ENCODE peak calls at places on chromosomes 16 and 17, in ten cellular contexts. V is stimulated activated CD8-positive, alpha-beta memory T cell treated with anti-CD3 and anti-CD28 coated beads, Interleukin-4, amount 100 ng/mL, for 24 hours; C is GM04503; J is kidney tubule cell; D is MM.1S; U is neural crest cell; P is NCI-H1417; S is central memory CD4-positive, alpha-beta T cell; Q is T-helper 1 cell; A is left ventricle myocardium superior. Z is an unnamed sample.

GRCh38 chr17:5580974-5581373 is 3.3 kb downstream of the NLRP1 start:
- DNase-seq in S (no peak), Q (no peak), U (no peak), A (no peak), D (no peak), V (no peak), J (peak; percentile 52), C (no peak), P (no peak), Z (no peak)

GRCh38 chr17:17724307-17724921 is 43.2 kb downstream of the RAI1 start:
- DNase-seq in D (no peak), C (no peak), P (no peak), U (peak; percentile 63), Q (no peak), A (peak; percentile 64), J (no peak), S (no peak), V (no peak), Z (peak; percentile 54)

GRCh38 chr16:20915733-20916132 is 15.2 kb downstream of the LYRM1 start:
- DNase-seq in U (no peak), A (no peak), D (no peak), P (no peak), Q (no peak), V (no peak), C (no peak), S (no peak), J (no peak), Z (no peak)

GRCh38 chr16:27498916-27499658 is 50.6 kb downstream of the GTF3C1 start:
- DNase-seq in Q (no peak), U (no peak), V (no peak), P (no peak), S (no peak), D (no peak), C (no peak), A (no peak), J (no peak), Z (no peak)

GRCh38 chr16:26012376-26012775 is 320.6 kb downstream of the HS3ST4 start:
- DNase-seq in D (no peak), S (no peak), Q (no peak), U (no peak), C (no peak), V (no peak), A (no peak), P (no peak), J (no peak), Z (no peak)

GRCh38 chr17:45305532-45306087 is 11.2 kb downstream of the MAP3K14 start:
- DNase-seq in C (peak; percentile 68), J (peak; percentile 29), V (no peak), U (no peak), D (no peak), P (no peak), S (no peak), A (no peak), Q (no peak), Z (no peak)

GRCh38 chr17:1298616-1299015 is 19.2 kb downstream of the TRARG1 start:
- DNase-seq in P (peak; percentile 1), U (no peak), C (no peak), Q (no peak), S (peak; percentile 31), D (no peak), A (no peak), V (peak; percentile 29), J (peak; percentile 27), Z (no peak)

GRCh38 chr17:43360376-43360738 is 38.4 kb upstream of the ARL4D start:
- DNase-seq in P (peak; percentile 63), S (peak; percentile 91), J (peak; percentile 77), V (peak; percentile 50), U (no peak), D (peak; percentile 66), A (no peak), C (peak; percentile 39), Q (peak; percentile 40), Z (peak; percentile 62)

GRCh38 chr17:73987395-73987794 is 216.1 kb upstream of the RPL38 start:
- DNase-seq in U (no peak), J (no peak), V (no peak), S (no peak), A (no peak), C (no peak), Q (no peak), P (no peak), D (no peak), Z (no peak)

GRCh38 chr17:26818736-26819135 is 475.2 kb upstream of the WSB1 start:
- DNase-seq in P (no peak), A (no peak), J (peak; percentile 11), U (no peak), V (no peak), D (no peak), S (no peak), C (no peak), Q (no peak), Z (no peak)

GRCh38 chr16:15032547-15033308 is 23.1 kb downstream of the NTAN1 start:
- DNase-seq in A (no peak), C (no peak), J (peak; percentile 52), S (peak; percentile 27), P (no peak), D (peak; percentile 36), Q (no peak), V (no peak), U (no peak), Z (peak; percentile 53)

GRCh38 chr16:23821467-23821866 is 14.3 kb upstream of the PRKCB start:
- DNase-seq in C (no peak), P (no peak), S (no peak), Q (no peak), V (no peak), A (no peak), U (no peak), J (no peak), D (no peak), Z (no peak)

GRCh38 chr17:8225813-8226535 is 15.6 kb upstream of the AURKB start:
- DNase-seq in V (peak; percentile 54), P (peak; percentile 34), C (no peak), D (no peak), A (peak; percentile 50), J (peak; percentile 73), U (peak; percentile 75), Q (no peak), S (peak; percentile 78), Z (peak; percentile 94)

GRCh38 chr17:76700627-76701470 is 9.9 kb downstream of the MXRA7 start:
- DNase-seq in Q (no peak), P (peak; percentile 78), S (no peak), V (no peak), A (peak; percentile 82), J (no peak), C (peak; percentile 67), D (no peak), U (no peak), Z (no peak)

GRCh38 chr17:10107320-10108165 is 90.9 kb downstream of the GAS7 start:
- DNase-seq in U (no peak), D (no peak), Q (no peak), P (no peak), J (no peak), S (no peak), C (no peak), V (no peak), A (peak; percentile 67), Z (no peak)

GRCh38 chr17:75691371-75692290 is 24.5 kb downstream of the SAP30BP start:
- DNase-seq in P (no peak), A (no peak), D (no peak), C (no peak), Q (no peak), U (no peak), J (peak; percentile 87), V (peak; percentile 12), S (no peak), Z (peak; percentile 90)

GRCh38 chr17:74115586-74115985 is 87.9 kb upstream of the RPL38 start:
- DNase-seq in D (no peak), C (no peak), A (no peak), S (no peak), U (no peak), J (no peak), P (no peak), Q (no peak), V (no peak), Z (no peak)

GRCh38 chr17:17188586-17188985 is 17.5 kb downstream of the PLD6 start:
- DNase-seq in C (no peak), Q (no peak), P (no peak), J (no peak), U (no peak), S (no peak), A (no peak), V (no peak), D (no peak), Z (no peak)

GRCh38 chr17:50304781-50305404 is 30.6 kb downstream of the TMEM92 start:
- DNase-seq in C (no peak), Q (no peak), U (no peak), P (no peak), S (no peak), J (no peak), V (no peak), D (no peak), A (no peak), Z (no peak)

GRCh38 chr17:14737984-14738651 is 437.2 kb downstream of the HS3ST3B1 start:
- DNase-seq in C (peak; percentile 98), V (no peak), D (no peak), A (peak; percentile 49), U (peak; percentile 17), J (peak; percentile 40), P (no peak), S (no peak), Q (no peak), Z (no peak)

GRCh38 chr16:81514041-81514559 is 69.5 kb downstream of the CMIP start:
- DNase-seq in Q (no peak), J (no peak), A (no peak), D (no peak), C (no peak), S (no peak), U (no peak), V (no peak), P (no peak), Z (no peak)

GRCh38 chr17:57519199-57519598 is 225.9 kb downstream of the CCDC182 start:
- DNase-seq in S (no peak), C (no peak), V (no peak), Q (no peak), J (peak; percentile 98), A (peak; percentile 48), D (no peak), P (peak; percentile 72), U (no peak), Z (no peak)

GRCh38 chr16:84055801-84056634 is 13.4 kb upstream of the SLC38A8 start:
- DNase-seq in V (no peak), S (no peak), P (no peak), J (no peak), D (no peak), Q (no peak), C (no peak), A (peak; percentile 26), U (no peak), Z (no peak)

GRCh38 chr16:80733366-80733901 is 71.0 kb downstream of the CDYL2 start:
- DNase-seq in P (no peak), S (no peak), J (no peak), U (no peak), D (no peak), C (no peak), Q (no peak), A (no peak), V (no peak), Z (no peak)

GRCh38 chr17:41199421-41200098 is 9.9 kb downstream of the KRTAP9-1 start:
- DNase-seq in P (no peak), J (no peak), U (no peak), A (no peak), Q (no peak), C (no peak), S (no peak), D (no peak), V (no peak), Z (no peak)

GRCh38 chr17:27984816-27985215 is 57.7 kb upstream of the NLK start:
- DNase-seq in S (no peak), Q (no peak), A (no peak), U (no peak), D (no peak), V (no peak), J (no peak), P (no peak), C (no peak), Z (peak; percentile 70)

GRCh38 chr17:81246343-81246670 is 7.2 kb downstream of the NDUFAF8 start:
- DNase-seq in S (no peak), J (no peak), V (no peak), A (no peak), U (no peak), D (no peak), Q (no peak), P (no peak), C (no peak), Z (no peak)

GRCh38 chr16:4200000-4200780 is 41.7 kb downstream of the SRL start:
- DNase-seq in A (peak; percentile 72), V (no peak), P (peak; percentile 29), D (peak; percentile 47), J (peak; percentile 83), U (peak; percentile 57), S (no peak), C (no peak), Q (no peak), Z (peak; percentile 46)

Z was measured in A673.